ENCODE peak calls at places on chromosomes 11 and 22, in nine cellular contexts. One of them, this sample, is unnamed.

GRCh38 chr11:40387240-40387980 is 1072.0 kb downstream of the LRRC4C start:
- DNase-seq in heart left ventricle: no peak
- DNase-seq in WERI-Rb-1: no peak
- DNase-seq in cardiac fibroblast: no peak
- DNase-seq in uterus: no peak
- DNase-seq in fibroblast of pulmonary artery: no peak
- DNase-seq in GM12865: no peak
- DNase-seq in choroid plexus epithelial cell: no peak
- DNase-seq in cardiac muscle cell: no peak
- DNase-seq in this sample: no peak

GRCh38 chr11:128886401-128887119 is 4.6 kb upstream of the KCNJ5 start:
- DNase-seq in fibroblast of pulmonary artery: no peak
- DNase-seq in choroid plexus epithelial cell: peak
- DNase-seq in heart left ventricle: no peak
- DNase-seq in cardiac muscle cell: no peak
- DNase-seq in WERI-Rb-1: peak
- DNase-seq in cardiac fibroblast: no peak
- DNase-seq in uterus: no peak
- DNase-seq in GM12865: no peak
- DNase-seq in this sample: no peak

GRCh38 chr11:57568330-57568766 is 876 bp upstream of the UBE2L6 start:
- DNase-seq in choroid plexus epithelial cell: peak
- DNase-seq in cardiac fibroblast: peak
- DNase-seq in GM12865: peak
- DNase-seq in heart left ventricle: no peak
- DNase-seq in cardiac muscle cell: peak
- DNase-seq in uterus: peak
- DNase-seq in WERI-Rb-1: no peak
- DNase-seq in fibroblast of pulmonary artery: peak
- DNase-seq in this sample: peak

GRCh38 chr11:103988595-103988969 is 47.9 kb upstream of the DDI1 start:
- DNase-seq in GM12865: no peak
- DNase-seq in fibroblast of pulmonary artery: peak
- DNase-seq in heart left ventricle: no peak
- DNase-seq in choroid plexus epithelial cell: peak
- DNase-seq in cardiac fibroblast: peak
- DNase-seq in uterus: no peak
- DNase-seq in WERI-Rb-1: no peak
- DNase-seq in cardiac muscle cell: peak
- DNase-seq in this sample: peak

GRCh38 chr22:37824674-37825641 is 1.8 kb downstream of the GALR3 start:
- DNase-seq in WERI-Rb-1: no peak
- DNase-seq in fibroblast of pulmonary artery: no peak
- DNase-seq in heart left ventricle: no peak
- DNase-seq in GM12865: peak
- DNase-seq in choroid plexus epithelial cell: peak
- DNase-seq in cardiac muscle cell: peak
- DNase-seq in uterus: no peak
- DNase-seq in cardiac fibroblast: no peak
- DNase-seq in this sample: no peak

GRCh38 chr22:38941488-38941987 is 15.9 kb upstream of the APOBEC3A start:
- DNase-seq in heart left ventricle: no peak
- DNase-seq in choroid plexus epithelial cell: no peak
- DNase-seq in fibroblast of pulmonary artery: no peak
- DNase-seq in WERI-Rb-1: no peak
- DNase-seq in uterus: no peak
- DNase-seq in cardiac muscle cell: no peak
- DNase-seq in cardiac fibroblast: no peak
- DNase-seq in GM12865: peak
- DNase-seq in this sample: no peak

GRCh38 chr22:32916025-32916424 is 114.5 kb downstream of the TIMP3 start:
- DNase-seq in cardiac muscle cell: no peak
- DNase-seq in GM12865: no peak
- DNase-seq in WERI-Rb-1: no peak
- DNase-seq in choroid plexus epithelial cell: no peak
- DNase-seq in heart left ventricle: no peak
- DNase-seq in cardiac fibroblast: no peak
- DNase-seq in uterus: no peak
- DNase-seq in fibroblast of pulmonary artery: no peak
- DNase-seq in this sample: no peak

GRCh38 chr22:50243704-50244419 is 961 bp downstream of the TUBGCP6 start:
- DNase-seq in uterus: no peak
- DNase-seq in GM12865: no peak
- DNase-seq in WERI-Rb-1: no peak
- DNase-seq in choroid plexus epithelial cell: peak
- DNase-seq in heart left ventricle: no peak
- DNase-seq in cardiac fibroblast: no peak
- DNase-seq in fibroblast of pulmonary artery: no peak
- DNase-seq in cardiac muscle cell: no peak
- DNase-seq in this sample: no peak

GRCh38 chr11:84256618-84257017 is 970.5 kb upstream of the CCDC90B start:
- DNase-seq in cardiac muscle cell: no peak
- DNase-seq in GM12865: no peak
- DNase-seq in uterus: no peak
- DNase-seq in fibroblast of pulmonary artery: no peak
- DNase-seq in choroid plexus epithelial cell: no peak
- DNase-seq in cardiac fibroblast: no peak
- DNase-seq in WERI-Rb-1: no peak
- DNase-seq in heart left ventricle: no peak
- DNase-seq in this sample: no peak

GRCh38 chr22:42773161-42773560 is 52.5 kb upstream of the A4GALT start:
- DNase-seq in GM12865: peak
- DNase-seq in uterus: no peak
- DNase-seq in fibroblast of pulmonary artery: no peak
- DNase-seq in cardiac fibroblast: no peak
- DNase-seq in cardiac muscle cell: no peak
- DNase-seq in choroid plexus epithelial cell: peak
- DNase-seq in WERI-Rb-1: no peak
- DNase-seq in heart left ventricle: peak
- DNase-seq in this sample: no peak

GRCh38 chr22:38706101-38706884 is 549 bp downstream of the GTPBP1 start:
- DNase-seq in cardiac muscle cell: peak
- DNase-seq in uterus: peak
- DNase-seq in WERI-Rb-1: peak
- DNase-seq in GM12865: peak
- DNase-seq in choroid plexus epithelial cell: peak
- DNase-seq in cardiac fibroblast: peak
- DNase-seq in fibroblast of pulmonary artery: peak
- DNase-seq in heart left ventricle: peak
- DNase-seq in this sample: peak

GRCh38 chr22:49555526-49555925 is 272.1 kb downstream of the BRD1 start:
- DNase-seq in fibroblast of pulmonary artery: no peak
- DNase-seq in cardiac muscle cell: no peak
- DNase-seq in choroid plexus epithelial cell: no peak
- DNase-seq in cardiac fibroblast: no peak
- DNase-seq in GM12865: no peak
- DNase-seq in heart left ventricle: no peak
- DNase-seq in uterus: no peak
- DNase-seq in WERI-Rb-1: no peak
- DNase-seq in this sample: no peak

GRCh38 chr11:40314327-40314726 is 1145.1 kb downstream of the LRRC4C start:
- DNase-seq in GM12865: no peak
- DNase-seq in cardiac muscle cell: no peak
- DNase-seq in choroid plexus epithelial cell: peak
- DNase-seq in fibroblast of pulmonary artery: no peak
- DNase-seq in uterus: no peak
- DNase-seq in cardiac fibroblast: no peak
- DNase-seq in heart left ventricle: no peak
- DNase-seq in WERI-Rb-1: no peak
- DNase-seq in this sample: no peak

GRCh38 chr11:75673977-75674582 is 5.2 kb upstream of the MAP6 start:
- DNase-seq in uterus: no peak
- DNase-seq in cardiac fibroblast: peak
- DNase-seq in choroid plexus epithelial cell: peak
- DNase-seq in WERI-Rb-1: no peak
- DNase-seq in cardiac muscle cell: peak
- DNase-seq in fibroblast of pulmonary artery: peak
- DNase-seq in GM12865: peak
- DNase-seq in heart left ventricle: no peak
- DNase-seq in this sample: peak

GRCh38 chr11:6523253-6523652 is 26.2 kb downstream of the DNHD1 start:
- DNase-seq in GM12865: no peak
- DNase-seq in cardiac muscle cell: peak
- DNase-seq in WERI-Rb-1: no peak
- DNase-seq in cardiac fibroblast: peak
- DNase-seq in fibroblast of pulmonary artery: peak
- DNase-seq in choroid plexus epithelial cell: peak
- DNase-seq in heart left ventricle: no peak
- DNase-seq in uterus: no peak
- DNase-seq in this sample: peak

GRCh38 chr11:114250993-114251796 is 45.0 kb upstream of the NNMT start:
- DNase-seq in fibroblast of pulmonary artery: no peak
- DNase-seq in cardiac muscle cell: no peak
- DNase-seq in heart left ventricle: peak
- DNase-seq in cardiac fibroblast: peak
- DNase-seq in GM12865: no peak
- DNase-seq in choroid plexus epithelial cell: peak
- DNase-seq in uterus: peak
- DNase-seq in WERI-Rb-1: no peak
- DNase-seq in this sample: no peak

GRCh38 chr22:46764140-46764680 is 1.8 kb downstream of the TBC1D22A start:
- DNase-seq in cardiac fibroblast: no peak
- DNase-seq in heart left ventricle: no peak
- DNase-seq in fibroblast of pulmonary artery: no peak
- DNase-seq in WERI-Rb-1: no peak
- DNase-seq in cardiac muscle cell: no peak
- DNase-seq in choroid plexus epithelial cell: no peak
- DNase-seq in uterus: no peak
- DNase-seq in GM12865: peak
- DNase-seq in this sample: no peak
- H3K4me3 ChIP-seq in cardiac fibroblast: no peak
- H3K4me3 ChIP-seq in heart left ventricle: no peak
- H3K4me3 ChIP-seq in fibroblast of pulmonary artery: no peak
- H3K4me3 ChIP-seq in WERI-Rb-1: no peak
- H3K4me3 ChIP-seq in cardiac muscle cell: no peak
- H3K4me3 ChIP-seq in choroid plexus epithelial cell: peak
- H3K4me3 ChIP-seq in uterus: no peak
- H3K4me3 ChIP-seq in GM12865: peak
- H3K4me3 ChIP-seq in this sample: no peak

GRCh38 chr11:19800714-19801519 is 88.3 kb downstream of the NAV2 start:
- DNase-seq in GM12865: no peak
- DNase-seq in cardiac muscle cell: no peak
- DNase-seq in heart left ventricle: no peak
- DNase-seq in cardiac fibroblast: no peak
- DNase-seq in uterus: no peak
- DNase-seq in choroid plexus epithelial cell: peak
- DNase-seq in fibroblast of pulmonary artery: no peak
- DNase-seq in WERI-Rb-1: no peak
- DNase-seq in this sample: no peak
- TF ChIP-seq CTCF in GM12865: no peak
- TF ChIP-seq CTCF in cardiac muscle cell: no peak
- TF ChIP-seq CTCF in heart left ventricle: no peak
- TF ChIP-seq CTCF in cardiac fibroblast: peak
- TF ChIP-seq CTCF in uterus: no peak
- TF ChIP-seq CTCF in choroid plexus epithelial cell: peak
- TF ChIP-seq CTCF in fibroblast of pulmonary artery: peak
- TF ChIP-seq CTCF in WERI-Rb-1: peak
- TF ChIP-seq CTCF in this sample: no peak

DNA sequence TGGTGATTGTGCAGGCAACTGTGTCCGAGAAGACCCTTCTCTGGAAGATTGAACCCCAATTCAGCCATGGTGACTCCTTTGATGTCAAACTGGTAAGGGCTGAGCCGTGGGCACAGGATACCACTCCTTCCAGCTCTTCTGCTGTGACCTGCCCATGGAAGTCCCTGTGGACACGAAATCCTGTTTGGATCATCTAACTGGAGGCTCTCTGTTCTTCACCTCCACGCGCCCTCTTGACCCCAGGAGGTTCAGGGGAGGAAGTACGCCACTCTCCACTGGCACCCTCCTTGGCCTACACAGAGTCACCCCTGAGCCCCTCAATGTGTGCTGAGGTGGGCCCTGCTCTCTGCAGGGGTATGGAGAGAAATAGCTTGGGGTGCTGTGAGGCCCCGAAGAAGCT is 810 bp downstream of the ISX start:
- DNase-seq in fibroblast of pulmonary artery: no peak
- DNase-seq in cardiac muscle cell: no peak
- DNase-seq in heart left ventricle: no peak
- DNase-seq in uterus: no peak
- DNase-seq in WERI-Rb-1: no peak
- DNase-seq in cardiac fibroblast: no peak
- DNase-seq in GM12865: no peak
- DNase-seq in choroid plexus epithelial cell: no peak
- DNase-seq in this sample: no peak
- H3K4me3 ChIP-seq in fibroblast of pulmonary artery: no peak
- H3K4me3 ChIP-seq in cardiac muscle cell: no peak
- H3K4me3 ChIP-seq in heart left ventricle: no peak
- H3K4me3 ChIP-seq in uterus: no peak
- H3K4me3 ChIP-seq in WERI-Rb-1: no peak
- H3K4me3 ChIP-seq in cardiac fibroblast: no peak
- H3K4me3 ChIP-seq in GM12865: no peak
- H3K4me3 ChIP-seq in choroid plexus epithelial cell: no peak
- H3K4me3 ChIP-seq in this sample: no peak

GRCh38 chr11:126114486-126115252 is 52.0 kb upstream of the CDON start:
- DNase-seq in heart left ventricle: no peak
- DNase-seq in cardiac muscle cell: no peak
- DNase-seq in cardiac fibroblast: no peak
- DNase-seq in WERI-Rb-1: no peak
- DNase-seq in uterus: peak
- DNase-seq in GM12865: no peak
- DNase-seq in choroid plexus epithelial cell: peak
- DNase-seq in fibroblast of pulmonary artery: no peak
- DNase-seq in this sample: no peak

GRCh38 chr11:126113963-126114362 is 51.3 kb upstream of the CDON start:
- DNase-seq in cardiac muscle cell: no peak
- DNase-seq in fibroblast of pulmonary artery: no peak
- DNase-seq in GM12865: no peak
- DNase-seq in choroid plexus epithelial cell: no peak
- DNase-seq in WERI-Rb-1: no peak
- DNase-seq in heart left ventricle: no peak
- DNase-seq in cardiac fibroblast: no peak
- DNase-seq in uterus: peak
- DNase-seq in this sample: no peak

GRCh38 chr11:126115253-126115540 is 52.5 kb upstream of the CDON start:
- DNase-seq in heart left ventricle: peak
- DNase-seq in cardiac muscle cell: no peak
- DNase-seq in fibroblast of pulmonary artery: peak
- DNase-seq in choroid plexus epithelial cell: no peak
- DNase-seq in WERI-Rb-1: no peak
- DNase-seq in GM12865: no peak
- DNase-seq in uterus: peak
- DNase-seq in cardiac fibroblast: no peak
- DNase-seq in this sample: no peak

GRCh38 chr11:126113515-126113957 is 50.9 kb upstream of the CDON start:
- DNase-seq in cardiac muscle cell: peak
- DNase-seq in GM12865: no peak
- DNase-seq in fibroblast of pulmonary artery: peak
- DNase-seq in cardiac fibroblast: peak
- DNase-seq in choroid plexus epithelial cell: peak
- DNase-seq in WERI-Rb-1: peak
- DNase-seq in heart left ventricle: peak
- DNase-seq in uterus: peak
- DNase-seq in this sample: peak

DNA sequence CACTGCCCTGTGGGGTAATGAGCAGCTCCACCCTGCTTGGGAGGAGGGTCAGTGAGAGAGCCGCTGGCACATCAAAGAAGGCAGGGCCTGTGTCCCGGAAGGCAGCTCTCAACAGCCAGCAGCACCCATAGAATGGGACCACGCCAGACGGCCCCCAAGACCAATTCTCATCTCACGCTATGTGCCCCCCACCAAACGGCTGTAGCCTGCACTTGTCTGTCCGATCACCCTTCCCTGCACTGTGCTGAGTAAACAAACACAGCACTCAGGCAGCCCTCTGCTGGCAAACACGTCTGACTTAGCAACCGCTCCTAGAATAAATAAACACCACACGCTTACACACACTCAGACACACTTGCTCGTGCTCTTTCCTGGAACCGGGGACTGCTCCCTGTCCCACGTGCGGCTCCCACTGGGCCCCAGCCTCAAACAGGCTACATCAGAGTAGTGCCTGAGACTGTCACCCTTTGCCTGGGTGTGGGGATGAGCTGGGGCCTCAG is 53.2 kb upstream of the CDON start:
- DNase-seq in choroid plexus epithelial cell: peak
- DNase-seq in heart left ventricle: peak
- DNase-seq in fibroblast of pulmonary artery: peak
- DNase-seq in cardiac fibroblast: peak
- DNase-seq in cardiac muscle cell: peak
- DNase-seq in WERI-Rb-1: peak
- DNase-seq in GM12865: no peak
- DNase-seq in uterus: peak
- DNase-seq in this sample: peak
- TF ChIP-seq CTCF in choroid plexus epithelial cell: peak
- TF ChIP-seq CTCF in heart left ventricle: no peak
- TF ChIP-seq CTCF in fibroblast of pulmonary artery: peak
- TF ChIP-seq CTCF in cardiac fibroblast: no peak
- TF ChIP-seq CTCF in cardiac muscle cell: peak
- TF ChIP-seq CTCF in WERI-Rb-1: peak
- TF ChIP-seq CTCF in GM12865: no peak
- TF ChIP-seq CTCF in uterus: peak
- TF ChIP-seq CTCF in this sample: peak

This sample was measured in astrocyte of the spinal cord.